ENCODE peak calls at places on chromosomes 13 and 19, in four cellular contexts. One of them, this sample, is unnamed.
A peak's percentile ranks its signal among the peaks of the same experiment; 100 is the strongest.

GRCh38 chr13:24270639-24271131 is 38.7 kb upstream of the C1QTNF9 start:
- DNase-seq in IMR-90: peak; percentile 47
- DNase-seq in mesenchymal stem cell: peak; percentile 73
- DNase-seq in H1: no peak
- DNase-seq in this sample: no peak

GRCh38 chr19:588758-589692 is 656 bp upstream of the HCN2 start:
- DNase-seq in mesenchymal stem cell: no peak
- DNase-seq in IMR-90: no peak
- DNase-seq in H1: no peak
- DNase-seq in this sample: peak; percentile 54

GRCh38 chr13:52925221-52925620 is 76.8 kb upstream of the PCDH8 start:
- DNase-seq in H1: no peak
- DNase-seq in mesenchymal stem cell: no peak
- DNase-seq in IMR-90: no peak
- DNase-seq in this sample: no peak

GRCh38 chr13:80361298-80361697 is 20.4 kb upstream of the SPRY2 start:
- DNase-seq in H1: no peak
- DNase-seq in IMR-90: no peak
- DNase-seq in mesenchymal stem cell: no peak
- DNase-seq in this sample: no peak

GRCh38 chr19:2587001-2587719 is 111.2 kb downstream of the GADD45B start:
- DNase-seq in IMR-90: peak; percentile 35
- DNase-seq in mesenchymal stem cell: peak; percentile 32
- DNase-seq in H1: no peak
- DNase-seq in this sample: peak; percentile 66

GRCh38 chr13:59680429-59681024 is 483.2 kb downstream of the DIAPH3 start:
- DNase-seq in mesenchymal stem cell: peak; percentile 42
- DNase-seq in H1: no peak
- DNase-seq in IMR-90: peak; percentile 33
- DNase-seq in this sample: no peak

GRCh38 chr19:3375221-3376088 is 9.1 kb downstream of the NFIC start:
- DNase-seq in mesenchymal stem cell: peak; percentile 45
- DNase-seq in H1: no peak
- DNase-seq in IMR-90: peak; percentile 70
- DNase-seq in this sample: no peak

GRCh38 chr13:36453518-36453917 is 21.2 kb downstream of the CCNA1 start:
- DNase-seq in mesenchymal stem cell: peak; percentile 13
- DNase-seq in H1: no peak
- DNase-seq in IMR-90: peak; percentile 2
- DNase-seq in this sample: no peak

GRCh38 chr19:7340959-7341837 is 7.5 kb upstream of the ARHGEF18 start:
- DNase-seq in mesenchymal stem cell: peak; percentile 79
- DNase-seq in IMR-90: peak; percentile 64
- DNase-seq in H1: peak; percentile 100
- DNase-seq in this sample: peak; percentile 89

GRCh38 chr19:10416380-10417257 is 3.7 kb upstream of the PDE4A start:
- DNase-seq in IMR-90: peak; percentile 90
- DNase-seq in mesenchymal stem cell: peak; percentile 92
- DNase-seq in H1: peak; percentile 100
- DNase-seq in this sample: peak; percentile 93

GRCh38 chr13:40876020-40876738 is 86.8 kb downstream of the SLC25A15 start:
- DNase-seq in H1: no peak
- DNase-seq in mesenchymal stem cell: no peak
- DNase-seq in IMR-90: no peak
- DNase-seq in this sample: no peak

GRCh38 chr19:50501568-50502475 is 9.2 kb downstream of the JOSD2 start:
- DNase-seq in mesenchymal stem cell: no peak
- DNase-seq in H1: no peak
- DNase-seq in IMR-90: no peak
- DNase-seq in this sample: no peak

GRCh38 chr13:23671902-23672301 is 101.7 kb downstream of the TNFRSF19 start:
- DNase-seq in IMR-90: peak; percentile 95
- DNase-seq in H1: no peak
- DNase-seq in mesenchymal stem cell: peak; percentile 76
- DNase-seq in this sample: no peak

GRCh38 chr19:12721656-12722565 is 1.8 kb downstream of the TNPO2 start:
- DNase-seq in H1: peak; percentile 72
- DNase-seq in IMR-90: peak; percentile 74
- DNase-seq in mesenchymal stem cell: peak; percentile 88
- DNase-seq in this sample: peak; percentile 89

GRCh38 chr13:31945202-31945978 is 86.2 kb upstream of the FRY start:
- DNase-seq in H1: no peak
- DNase-seq in mesenchymal stem cell: peak; percentile 45
- DNase-seq in IMR-90: peak; percentile 81
- DNase-seq in this sample: peak; percentile 39

GRCh38 chr19:15449620-15450527 is at the start of gene WIZ:
- DNase-seq in mesenchymal stem cell: peak; percentile 63
- DNase-seq in H1: peak; percentile 85
- DNase-seq in IMR-90: peak; percentile 55
- DNase-seq in this sample: peak; percentile 75

GRCh38 chr13:30463820-30464495 is 1.8 kb downstream of the HMGB1 start:
- DNase-seq in H1: no peak
- DNase-seq in IMR-90: peak; percentile 50
- DNase-seq in mesenchymal stem cell: peak; percentile 79
- DNase-seq in this sample: no peak

GRCh38 chr13:36801035-36801434 is 18.0 kb upstream of the RFXAP start:
- DNase-seq in mesenchymal stem cell: no peak
- DNase-seq in H1: no peak
- DNase-seq in IMR-90: no peak
- DNase-seq in this sample: no peak

GRCh38 chr19:3683405-3683865 is 16.8 kb downstream of the PIP5K1C start:
- DNase-seq in H1: no peak
- DNase-seq in IMR-90: no peak
- DNase-seq in mesenchymal stem cell: peak; percentile 90
- DNase-seq in this sample: peak; percentile 92

DNA sequence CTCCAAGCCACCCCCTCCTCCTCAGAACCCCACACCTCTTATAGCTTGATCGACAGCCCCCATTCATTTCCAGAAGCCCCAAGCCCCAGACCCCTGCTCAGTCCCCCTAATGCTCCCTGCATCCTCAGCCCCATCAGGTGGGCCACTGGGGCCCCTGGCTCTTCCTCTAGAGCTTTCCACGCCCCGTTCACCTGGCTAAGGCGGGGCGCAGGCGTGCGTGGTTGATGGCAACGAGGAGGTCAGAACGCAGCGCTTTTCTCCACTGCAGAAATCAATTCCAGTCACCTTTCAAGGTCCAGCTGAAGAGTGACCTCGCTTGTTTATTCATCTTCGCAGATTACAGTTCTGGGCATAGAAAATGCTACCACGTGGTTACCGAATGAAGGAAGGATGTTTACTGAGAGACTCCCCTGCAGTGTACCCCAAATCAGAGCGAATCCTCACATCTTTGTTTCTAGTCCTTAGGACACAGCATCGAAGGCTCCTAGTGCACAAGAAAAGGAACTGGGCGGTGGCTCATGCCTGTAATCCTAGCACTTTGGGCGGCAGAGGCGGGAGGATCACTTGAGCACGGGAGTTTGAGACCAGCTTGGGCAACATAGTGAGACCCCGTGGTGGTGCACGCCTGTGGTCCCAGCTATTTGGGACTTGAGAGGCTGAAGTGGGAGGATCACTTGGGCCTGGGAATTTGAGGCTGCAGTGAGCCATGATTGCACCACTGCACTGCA is 798 bp upstream of the PBX4 start:
- DNase-seq in IMR-90: no peak
- DNase-seq in mesenchymal stem cell: no peak
- DNase-seq in H1: no peak
- DNase-seq in this sample: no peak
- H3K14ac ChIP-seq in IMR-90: no peak overlapping the region
- H3K14ac ChIP-seq in mesenchymal stem cell: no peak overlapping the region
- H3K14ac ChIP-seq in H1: no peak overlapping the region
- H3K14ac ChIP-seq in this sample: no peak overlapping the region

GRCh38 chr19:5147971-5148793 is 179.3 kb downstream of the KDM4B start:
- DNase-seq in H1: no peak
- DNase-seq in IMR-90: no peak
- DNase-seq in mesenchymal stem cell: no peak
- DNase-seq in this sample: no peak

GRCh38 chr19:5147074-5147970 is 178.4 kb downstream of the KDM4B start:
- DNase-seq in H1: no peak
- DNase-seq in IMR-90: no peak
- DNase-seq in mesenchymal stem cell: no peak
- DNase-seq in this sample: no peak

GRCh38 chr19:5143471-5144411 is 174.8 kb downstream of the KDM4B start:
- DNase-seq in H1: no peak
- DNase-seq in mesenchymal stem cell: no peak
- DNase-seq in IMR-90: no peak
- DNase-seq in this sample: no peak

GRCh38 chr19:5144545-5145179 is 175.7 kb downstream of the KDM4B start:
- DNase-seq in H1: no peak
- DNase-seq in mesenchymal stem cell: no peak
- DNase-seq in IMR-90: no peak
- DNase-seq in this sample: no peak

DNA sequence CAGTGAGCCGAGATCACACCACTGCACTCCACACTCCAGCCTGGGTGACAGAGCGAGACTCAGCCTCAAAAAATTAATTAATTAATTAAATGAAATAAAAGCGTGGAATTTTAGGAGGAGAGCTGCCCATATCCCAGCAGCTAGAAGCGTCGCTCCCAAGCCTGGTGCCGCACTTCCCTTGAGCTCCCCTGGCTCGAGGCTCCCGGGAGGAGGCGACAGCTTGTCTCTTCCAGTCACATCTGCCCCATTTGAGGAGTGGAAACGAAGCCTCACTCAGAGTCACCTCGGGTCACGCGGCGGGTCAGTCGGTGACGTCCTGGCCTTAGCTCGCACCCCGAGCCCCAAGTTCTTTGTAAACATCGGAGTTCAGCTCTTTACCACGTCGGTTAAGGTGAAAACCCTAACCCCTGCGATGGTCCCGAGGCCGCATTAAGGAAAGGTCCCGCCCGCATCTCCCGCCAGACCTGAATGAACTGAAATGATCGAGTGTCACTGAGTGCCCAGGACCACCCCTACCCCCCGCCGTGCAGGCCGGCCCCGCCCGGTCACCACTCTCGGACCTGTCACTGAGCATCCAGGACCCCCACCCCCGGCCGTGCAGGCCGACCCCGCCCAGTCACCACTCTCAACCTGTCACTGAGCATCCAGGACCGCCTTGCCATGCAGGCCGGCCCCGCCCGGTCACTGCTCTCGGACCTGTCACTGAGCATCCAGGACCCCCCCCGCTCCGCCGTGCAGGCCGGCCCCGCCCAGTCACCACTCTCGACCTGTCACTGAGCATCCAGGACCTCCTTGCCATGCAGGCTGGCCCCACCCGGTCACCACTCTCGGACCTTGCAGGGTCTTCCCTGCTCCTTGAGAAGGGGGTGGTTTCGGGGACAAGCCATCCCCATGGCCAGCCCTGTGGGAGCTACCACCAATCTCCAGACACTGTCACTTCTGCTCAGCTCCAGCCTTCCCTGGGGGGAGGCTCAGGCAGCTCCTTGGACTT is 176.9 kb downstream of the KDM4B start:
- DNase-seq in IMR-90: no peak
- DNase-seq in mesenchymal stem cell: no peak
- DNase-seq in H1: no peak
- DNase-seq in this sample: no peak
- H3K23ac ChIP-seq in IMR-90: no peak overlapping the region
- H3K23ac ChIP-seq in mesenchymal stem cell: no peak overlapping the region
- H3K23ac ChIP-seq in H1: no peak overlapping the region
- H3K23ac ChIP-seq in this sample: no peak overlapping the region

GRCh38 chr13:111964411-111965035 is 102.4 kb upstream of the SOX1 start:
- DNase-seq in IMR-90: no peak
- DNase-seq in mesenchymal stem cell: no peak
- DNase-seq in H1: no peak
- DNase-seq in this sample: no peak

GRCh38 chr13:111967572-111968201 is 99.3 kb upstream of the SOX1 start:
- DNase-seq in H1: no peak
- DNase-seq in IMR-90: no peak
- DNase-seq in mesenchymal stem cell: no peak
- DNase-seq in this sample: no peak

GRCh38 chr13:111963031-111963430 is 103.9 kb upstream of the SOX1 start:
- DNase-seq in mesenchymal stem cell: no peak
- DNase-seq in IMR-90: no peak
- DNase-seq in H1: no peak
- DNase-seq in this sample: peak; percentile 23

GRCh38 chr13:111966969-111967368 is 100.0 kb upstream of the SOX1 start:
- DNase-seq in mesenchymal stem cell: no peak
- DNase-seq in H1: no peak
- DNase-seq in IMR-90: no peak
- DNase-seq in this sample: no peak

DNA sequence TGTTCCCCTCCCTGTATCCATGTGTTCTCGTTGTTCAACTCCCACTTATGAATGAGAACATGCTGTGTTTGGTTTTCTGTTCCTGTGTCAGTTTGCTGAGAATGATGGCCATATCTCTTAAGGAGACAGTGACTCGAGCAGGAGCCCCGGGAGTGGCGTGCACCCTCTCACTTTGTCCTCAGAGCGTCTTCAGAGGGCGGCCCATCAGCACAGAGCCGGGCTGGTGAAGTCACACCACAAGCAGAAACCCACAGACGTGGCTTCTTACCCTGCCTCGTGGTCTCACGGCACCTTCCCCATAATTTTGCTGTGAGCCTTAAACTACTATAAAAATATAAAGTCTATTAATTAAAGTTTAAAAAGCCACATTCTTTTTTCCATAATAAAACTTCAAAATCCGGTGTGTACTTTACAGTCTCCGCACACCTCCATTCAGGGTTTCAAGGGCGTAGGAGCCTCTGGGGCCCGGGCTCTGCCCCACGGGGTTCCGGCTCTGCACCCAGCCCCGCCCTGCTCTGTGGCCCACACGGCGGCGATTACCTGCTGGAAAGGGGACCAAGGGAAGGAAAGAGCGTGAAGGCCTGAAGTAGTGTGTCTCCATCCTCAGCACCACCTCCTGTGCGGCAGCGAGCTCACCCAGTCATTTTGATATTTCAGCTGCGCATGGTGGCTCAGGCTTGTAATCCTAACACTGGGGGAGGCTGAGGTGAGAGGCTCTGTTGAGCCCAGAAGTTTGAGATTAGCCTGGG is 101.3 kb upstream of the SOX1 start:
- DNase-seq in mesenchymal stem cell: no peak
- DNase-seq in H1: no peak
- DNase-seq in IMR-90: no peak
- DNase-seq in this sample: no peak
- H3K14ac ChIP-seq in mesenchymal stem cell: no peak overlapping the region
- H3K14ac ChIP-seq in H1: no peak overlapping the region
- H3K14ac ChIP-seq in IMR-90: no peak overlapping the region
- H3K14ac ChIP-seq in this sample: no peak overlapping the region

DNA sequence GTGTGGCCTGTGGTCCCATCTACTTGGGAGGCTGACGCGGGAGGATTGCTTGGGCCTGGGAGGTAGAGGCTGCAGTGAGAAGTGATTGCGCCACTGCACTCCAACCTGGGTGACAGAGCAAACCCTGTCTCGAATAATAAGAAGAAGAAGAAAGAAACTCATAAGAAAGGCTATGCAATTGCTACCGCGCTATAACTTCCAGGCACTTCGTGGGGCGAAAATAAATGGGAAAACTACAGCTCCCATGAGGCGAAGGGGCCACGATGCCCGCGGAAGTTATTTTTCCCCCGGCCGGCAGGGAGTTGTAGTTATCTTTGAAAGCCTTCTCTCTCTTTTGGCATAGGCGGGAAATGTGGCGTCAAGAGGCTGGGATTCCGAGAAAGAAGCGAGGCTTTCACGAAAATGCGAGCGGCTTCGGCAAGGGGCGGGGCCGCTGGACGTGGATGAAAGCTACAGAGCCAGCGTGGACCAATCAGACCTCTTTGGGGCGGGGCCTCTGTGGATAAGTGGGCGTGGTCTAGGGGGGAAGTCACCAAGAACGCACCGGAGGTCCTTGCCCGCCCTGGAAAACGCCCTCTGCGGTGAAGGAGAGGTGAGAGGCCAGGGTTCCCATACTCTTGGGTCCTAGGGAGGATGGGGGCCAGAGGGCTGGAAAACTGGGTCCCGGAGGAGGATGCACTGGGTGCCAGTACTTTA is at the start of gene NUCB1:
- DNase-seq in IMR-90: peak; percentile 97
- DNase-seq in H1: peak; percentile 99
- DNase-seq in mesenchymal stem cell: peak; percentile 99
- DNase-seq in this sample: peak; percentile 99
- H3K23ac ChIP-seq in IMR-90: peak within 1 kb of the TSS; percentile 62
- H3K23ac ChIP-seq in H1: no peak within 1 kb of the TSS
- H3K23ac ChIP-seq in mesenchymal stem cell: peak within 1 kb of the TSS; percentile 49
- H3K23ac ChIP-seq in this sample: no peak within 1 kb of the TSS

This sample was measured in H9.